ENCODE peak calls at places on chromosomes 13 and 19, in eight cellular contexts. One of them, this sample, is unnamed. For H3K4me1, the result is how much of the 10 kb centered on the place peaks cover.

GRCh38 chr19:2856457-2857055 is 10.6 kb upstream of the ZNF556 start:
- DNase-seq in upper lobe of left lung: no peak
- DNase-seq in endothelial cell of umbilical vein: no peak
- DNase-seq in GM23338: no peak
- DNase-seq in sigmoid colon: no peak
- DNase-seq in breast epithelium: no peak
- DNase-seq in stomach: no peak
- DNase-seq in K562: no peak
- DNase-seq in this sample: no peak

GRCh38 chr13:64371045-64371444 is 2859.1 kb downstream of the PCDH9 start:
- DNase-seq in GM23338: no peak
- DNase-seq in upper lobe of left lung: no peak
- DNase-seq in breast epithelium: no peak
- DNase-seq in endothelial cell of umbilical vein: no peak
- DNase-seq in stomach: no peak
- DNase-seq in sigmoid colon: no peak
- DNase-seq in K562: no peak
- DNase-seq in this sample: no peak

GRCh38 chr19:16769385-16769784 is 49.7 kb downstream of the NWD1 start:
- DNase-seq in GM23338: no peak
- DNase-seq in upper lobe of left lung: no peak
- DNase-seq in stomach: no peak
- DNase-seq in K562: no peak
- DNase-seq in sigmoid colon: no peak
- DNase-seq in breast epithelium: no peak
- DNase-seq in endothelial cell of umbilical vein: no peak
- DNase-seq in this sample: no peak

GRCh38 chr19:1011831-1012333 is 9.0 kb downstream of the TMEM259 start:
- DNase-seq in K562: no peak
- DNase-seq in upper lobe of left lung: peak
- DNase-seq in GM23338: no peak
- DNase-seq in sigmoid colon: no peak
- DNase-seq in breast epithelium: no peak
- DNase-seq in endothelial cell of umbilical vein: no peak
- DNase-seq in stomach: no peak
- DNase-seq in this sample: no peak

GRCh38 chr13:94169783-94170513 is 309.5 kb downstream of the DCT start:
- DNase-seq in K562: no peak
- DNase-seq in stomach: no peak
- DNase-seq in endothelial cell of umbilical vein: no peak
- DNase-seq in breast epithelium: peak
- DNase-seq in sigmoid colon: no peak
- DNase-seq in GM23338: peak
- DNase-seq in upper lobe of left lung: no peak
- DNase-seq in this sample: no peak

GRCh38 chr19:50559636-50560035 is 8.6 kb downstream of the LRRC4B start:
- DNase-seq in breast epithelium: no peak
- DNase-seq in GM23338: no peak
- DNase-seq in endothelial cell of umbilical vein: no peak
- DNase-seq in sigmoid colon: no peak
- DNase-seq in K562: no peak
- DNase-seq in stomach: no peak
- DNase-seq in upper lobe of left lung: no peak
- DNase-seq in this sample: no peak

GRCh38 chr19:9565900-9566705 is 18.2 kb downstream of the ZNF121 start:
- DNase-seq in K562: no peak
- DNase-seq in breast epithelium: no peak
- DNase-seq in sigmoid colon: no peak
- DNase-seq in endothelial cell of umbilical vein: no peak
- DNase-seq in upper lobe of left lung: no peak
- DNase-seq in stomach: no peak
- DNase-seq in GM23338: peak
- DNase-seq in this sample: no peak

GRCh38 chr19:16202320-16203255 is 4.9 kb downstream of the AP1M1 start:
- DNase-seq in endothelial cell of umbilical vein: no peak
- DNase-seq in sigmoid colon: peak
- DNase-seq in upper lobe of left lung: no peak
- DNase-seq in breast epithelium: no peak
- DNase-seq in GM23338: no peak
- DNase-seq in K562: no peak
- DNase-seq in stomach: no peak
- DNase-seq in this sample: no peak

GRCh38 chr13:29260684-29261083 is 334.8 kb downstream of the SLC7A1 start:
- DNase-seq in upper lobe of left lung: no peak
- DNase-seq in K562: no peak
- DNase-seq in sigmoid colon: no peak
- DNase-seq in endothelial cell of umbilical vein: no peak
- DNase-seq in breast epithelium: no peak
- DNase-seq in stomach: no peak
- DNase-seq in GM23338: peak
- DNase-seq in this sample: no peak

GRCh38 chr19:50679177-50680125 is 30.2 kb downstream of the C19orf81 start:
- DNase-seq in sigmoid colon: peak
- DNase-seq in stomach: peak
- DNase-seq in upper lobe of left lung: peak
- DNase-seq in breast epithelium: peak
- DNase-seq in GM23338: peak
- DNase-seq in K562: peak
- DNase-seq in endothelial cell of umbilical vein: peak
- DNase-seq in this sample: peak

GRCh38 chr13:110262944-110263343 is 44.0 kb downstream of the COL4A1 start:
- DNase-seq in K562: no peak
- DNase-seq in breast epithelium: peak
- DNase-seq in endothelial cell of umbilical vein: no peak
- DNase-seq in GM23338: no peak
- DNase-seq in stomach: no peak
- DNase-seq in sigmoid colon: no peak
- DNase-seq in upper lobe of left lung: no peak
- DNase-seq in this sample: no peak

GRCh38 chr13:29196409-29197074 is 376.4 kb downstream of the MTUS2 start:
- DNase-seq in sigmoid colon: no peak
- DNase-seq in stomach: no peak
- DNase-seq in endothelial cell of umbilical vein: no peak
- DNase-seq in K562: no peak
- DNase-seq in breast epithelium: no peak
- DNase-seq in GM23338: no peak
- DNase-seq in upper lobe of left lung: no peak
- DNase-seq in this sample: no peak

GRCh38 chr13:20415288-20415644 is 110.4 kb downstream of the CRYL1 start:
- DNase-seq in endothelial cell of umbilical vein: no peak
- DNase-seq in stomach: no peak
- DNase-seq in K562: no peak
- DNase-seq in sigmoid colon: no peak
- DNase-seq in breast epithelium: no peak
- DNase-seq in upper lobe of left lung: peak
- DNase-seq in GM23338: peak
- DNase-seq in this sample: no peak

GRCh38 chr13:111897846-111898215 is 169.1 kb upstream of the SOX1 start:
- DNase-seq in upper lobe of left lung: no peak
- DNase-seq in stomach: no peak
- DNase-seq in GM23338: no peak
- DNase-seq in sigmoid colon: peak
- DNase-seq in breast epithelium: no peak
- DNase-seq in endothelial cell of umbilical vein: no peak
- DNase-seq in K562: no peak
- DNase-seq in this sample: no peak

GRCh38 chr19:17357078-17357666 is 19.8 kb downstream of the GTPBP3 start:
- DNase-seq in endothelial cell of umbilical vein: no peak
- DNase-seq in breast epithelium: no peak
- DNase-seq in K562: no peak
- DNase-seq in sigmoid colon: no peak
- DNase-seq in upper lobe of left lung: no peak
- DNase-seq in GM23338: no peak
- DNase-seq in stomach: no peak
- DNase-seq in this sample: no peak

DNA sequence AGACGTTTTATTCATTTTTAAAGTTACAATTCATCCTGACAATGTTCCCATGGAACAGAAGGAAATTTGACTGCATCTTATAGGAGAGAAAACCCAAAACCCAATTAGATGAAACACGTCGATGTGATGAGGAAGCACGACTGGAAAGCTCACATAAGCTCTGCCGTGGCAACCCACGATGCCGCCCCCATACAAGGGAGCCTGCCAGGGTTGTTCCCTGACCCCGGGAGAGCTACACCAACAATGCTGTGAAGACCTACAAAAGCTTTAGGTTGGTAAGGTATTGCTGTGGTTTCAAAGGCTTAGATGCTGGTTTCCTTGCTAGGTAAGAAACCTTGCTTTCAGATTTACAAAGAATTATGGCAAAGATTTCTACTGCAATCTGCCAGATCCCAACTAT is 393.1 kb downstream of the KLF12 start:
- DNase-seq in stomach: no peak
- DNase-seq in upper lobe of left lung: no peak
- DNase-seq in endothelial cell of umbilical vein: no peak
- DNase-seq in K562: no peak
- DNase-seq in GM23338: no peak
- DNase-seq in sigmoid colon: no peak
- DNase-seq in breast epithelium: no peak
- DNase-seq in this sample: no peak
- TF ChIP-seq POLR2AphosphoS5 in stomach: no peak
- TF ChIP-seq POLR2AphosphoS5 in upper lobe of left lung: no peak
- TF ChIP-seq POLR2AphosphoS5 in endothelial cell of umbilical vein: no peak
- TF ChIP-seq POLR2AphosphoS5 in K562: no peak
- TF ChIP-seq POLR2AphosphoS5 in GM23338: no peak
- TF ChIP-seq POLR2AphosphoS5 in sigmoid colon: no peak
- TF ChIP-seq POLR2AphosphoS5 in breast epithelium: no peak
- TF ChIP-seq POLR2AphosphoS5 in this sample: no peak

DNA sequence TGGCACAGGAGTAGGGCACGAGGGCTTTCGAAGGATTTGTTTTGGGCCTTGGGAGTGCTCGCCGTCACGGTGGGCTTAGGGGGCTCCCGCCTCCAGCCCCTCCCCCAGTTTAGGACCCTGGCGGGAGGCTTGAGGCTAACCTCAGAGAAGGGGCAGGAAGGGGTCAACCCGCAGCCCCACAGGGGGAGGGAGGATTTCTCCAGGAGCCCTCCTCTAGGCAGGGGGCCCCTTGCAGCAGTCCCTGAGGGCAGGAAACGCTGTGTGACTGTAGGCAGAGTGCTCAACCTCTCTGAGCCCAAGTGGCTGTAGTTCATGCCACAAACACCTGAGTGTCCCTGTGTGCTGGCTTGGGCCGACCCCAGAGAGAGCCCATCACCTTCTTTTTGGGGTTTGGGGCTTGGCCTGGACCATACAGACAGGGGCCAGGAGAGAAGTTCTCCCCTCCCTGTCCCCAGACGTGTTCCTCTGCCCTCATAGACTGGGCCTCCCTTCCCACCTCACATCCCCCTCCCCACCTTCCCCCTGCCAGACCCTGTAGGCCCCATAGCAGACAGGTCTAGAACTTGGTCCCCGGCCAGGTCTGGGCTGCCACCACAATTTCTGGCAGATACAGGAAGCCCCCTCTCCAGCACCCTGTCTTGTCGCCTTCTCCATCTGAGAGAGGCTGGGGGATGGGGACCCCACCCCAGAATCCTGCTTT is 8.1 kb downstream of the ISYNA1 start:
- DNase-seq in breast epithelium: no peak
- DNase-seq in GM23338: no peak
- DNase-seq in K562: no peak
- DNase-seq in stomach: no peak
- DNase-seq in endothelial cell of umbilical vein: no peak
- DNase-seq in upper lobe of left lung: no peak
- DNase-seq in sigmoid colon: peak
- DNase-seq in this sample: no peak
- H3K4me1 ChIP-seq in breast epithelium: under half
- H3K4me1 ChIP-seq in GM23338: under half
- H3K4me1 ChIP-seq in K562: half or more
- H3K4me1 ChIP-seq in stomach: half or more
- H3K4me1 ChIP-seq in endothelial cell of umbilical vein: under half
- H3K4me1 ChIP-seq in upper lobe of left lung: under half
- H3K4me1 ChIP-seq in sigmoid colon: under half
- H3K4me1 ChIP-seq in this sample: under half

GRCh38 chr19:41310031-41310831 is at the start of gene CCDC97:
- DNase-seq in upper lobe of left lung: peak
- DNase-seq in GM23338: peak
- DNase-seq in breast epithelium: peak
- DNase-seq in sigmoid colon: peak
- DNase-seq in endothelial cell of umbilical vein: peak
- DNase-seq in K562: peak
- DNase-seq in stomach: peak
- DNase-seq in this sample: peak

GRCh38 chr19:41307954-41308449 is 2.0 kb upstream of the CCDC97 start:
- DNase-seq in K562: no peak
- DNase-seq in GM23338: no peak
- DNase-seq in endothelial cell of umbilical vein: no peak
- DNase-seq in sigmoid colon: no peak
- DNase-seq in breast epithelium: no peak
- DNase-seq in upper lobe of left lung: no peak
- DNase-seq in stomach: no peak
- DNase-seq in this sample: no peak

GRCh38 chr19:41311072-41311471 is 1.1 kb downstream of the CCDC97 start:
- DNase-seq in stomach: no peak
- DNase-seq in endothelial cell of umbilical vein: no peak
- DNase-seq in K562: no peak
- DNase-seq in breast epithelium: no peak
- DNase-seq in sigmoid colon: no peak
- DNase-seq in GM23338: no peak
- DNase-seq in upper lobe of left lung: no peak
- DNase-seq in this sample: no peak

GRCh38 chr19:41308450-41309224 is 1.3 kb upstream of the CCDC97 start:
- DNase-seq in sigmoid colon: peak
- DNase-seq in breast epithelium: peak
- DNase-seq in upper lobe of left lung: no peak
- DNase-seq in GM23338: peak
- DNase-seq in stomach: peak
- DNase-seq in endothelial cell of umbilical vein: peak
- DNase-seq in K562: peak
- DNase-seq in this sample: peak

GRCh38 chr19:41309225-41310030 is 544 bp upstream of the CCDC97 start:
- DNase-seq in endothelial cell of umbilical vein: peak
- DNase-seq in breast epithelium: no peak
- DNase-seq in stomach: no peak
- DNase-seq in sigmoid colon: no peak
- DNase-seq in upper lobe of left lung: no peak
- DNase-seq in GM23338: no peak
- DNase-seq in K562: no peak
- DNase-seq in this sample: no peak
- H3K27ac ChIP-seq in endothelial cell of umbilical vein: peak
- H3K27ac ChIP-seq in breast epithelium: peak
- H3K27ac ChIP-seq in stomach: peak
- H3K27ac ChIP-seq in sigmoid colon: peak
- H3K27ac ChIP-seq in upper lobe of left lung: peak
- H3K27ac ChIP-seq in GM23338: no peak
- H3K27ac ChIP-seq in K562: peak
- H3K27ac ChIP-seq in this sample: peak

GRCh38 chr19:18493440-18494266 is 28.2 kb downstream of the ELL start:
- DNase-seq in endothelial cell of umbilical vein: no peak
- DNase-seq in K562: no peak
- DNase-seq in breast epithelium: no peak
- DNase-seq in sigmoid colon: peak
- DNase-seq in stomach: no peak
- DNase-seq in upper lobe of left lung: no peak
- DNase-seq in GM23338: no peak
- DNase-seq in this sample: no peak
- TF ChIP-seq POLR2AphosphoS5 in endothelial cell of umbilical vein: no peak
- TF ChIP-seq POLR2AphosphoS5 in K562: no peak
- TF ChIP-seq POLR2AphosphoS5 in breast epithelium: no peak
- TF ChIP-seq POLR2AphosphoS5 in sigmoid colon: no peak
- TF ChIP-seq POLR2AphosphoS5 in stomach: peak
- TF ChIP-seq POLR2AphosphoS5 in upper lobe of left lung: peak
- TF ChIP-seq POLR2AphosphoS5 in GM23338: no peak
- TF ChIP-seq POLR2AphosphoS5 in this sample: peak